ENCODE peak calls at places on chromosomes 13 and 19, in ten cellular contexts. P is dorsolateral prefrontal cortex, G is fibroblast of mammary gland, U is neural progenitor cell, N is DMS 273 treated with DMSO at 0.1 percent for 48 hours, R is substantia nigra, Q is glutamatergic neuron, D is cerebellar nuclear complex, X is ELR, B is NCI-H1048. L is an unnamed sample.

GRCh38 chr19:40420766-40421467 is 4.9 kb downstream of the SERTAD1 start:
- DNase-seq in P (peak), G (peak), U (peak), N (peak), R (peak), Q (peak), D (peak), X (peak), B (peak), L (peak)

GRCh38 chr19:35742121-35742724 is at the start of gene IGFLR1:
- DNase-seq in P (no peak), G (no peak), U (no peak), N (no peak), R (peak), Q (no peak), D (no peak), X (no peak), B (no peak), L (no peak)

GRCh38 chr13:67880916-67881315 is 650.8 kb upstream of the PCDH9 start:
- DNase-seq in P (no peak), G (no peak), U (no peak), N (no peak), R (no peak), Q (no peak), D (no peak), X (peak), B (no peak), L (peak)

GRCh38 chr13:99191336-99191899 is 9.2 kb upstream of the UBAC2 start:
- DNase-seq in P (no peak), G (no peak), U (no peak), N (no peak), R (no peak), Q (no peak), D (no peak), X (no peak), B (no peak), L (no peak)

GRCh38 chr13:42173789-42174343 is 98.1 kb upstream of the AKAP11 start:
- DNase-seq in P (no peak), G (no peak), U (no peak), N (no peak), R (no peak), Q (no peak), D (no peak), X (no peak), B (no peak), L (no peak)

GRCh38 chr13:110509971-110510786 is 51.3 kb downstream of the RAB20 start:
- DNase-seq in P (no peak), G (no peak), U (no peak), N (no peak), R (no peak), Q (peak), D (no peak), X (peak), B (no peak), L (no peak)

GRCh38 chr13:71979616-71980015 is 112.6 kb upstream of the DACH1 start:
- DNase-seq in P (no peak), G (no peak), U (peak), N (no peak), R (no peak), Q (no peak), D (no peak), X (peak), B (no peak), L (peak)

GRCh38 chr19:49676136-49676689 is 858 bp upstream of the PRMT1 start:
- DNase-seq in P (no peak), G (peak), U (peak), N (peak), R (peak), Q (peak), D (peak), X (peak), B (peak), L (peak)

GRCh38 chr13:27524981-27525975 is 74.9 kb upstream of the MTIF3 start:
- DNase-seq in P (no peak), G (no peak), U (no peak), N (no peak), R (no peak), Q (peak), D (peak), X (no peak), B (no peak), L (no peak)

GRCh38 chr19:55540619-55541018 is 3.7 kb upstream of the SBK2 start:
- DNase-seq in P (no peak), G (no peak), U (no peak), N (no peak), R (no peak), Q (peak), D (no peak), X (no peak), B (no peak), L (no peak)

GRCh38 chr19:370641-371330 is 26.2 kb upstream of the MIER2 start:
- DNase-seq in P (peak), G (no peak), U (no peak), N (no peak), R (no peak), Q (no peak), D (no peak), X (no peak), B (no peak), L (no peak)

GRCh38 chr19:14370169-14370998 is 10.9 kb upstream of the ADGRE5 start:
- DNase-seq in P (no peak), G (no peak), U (no peak), N (no peak), R (no peak), Q (no peak), D (no peak), X (no peak), B (no peak), L (no peak)